ENCODE peak calls at places on chromosomes 12 and 14, in nine cellular contexts. B is IMR-90, V is pancreas, N is astrocyte of the spinal cord, X is A549, S is GM06990, Q is cardiac fibroblast, M is fibroblast of lung, F is HFF-Myc. C is an unnamed sample.

GRCh38 chr12:62799766-62800406 is 135.1 kb downstream of the PPM1H start:
- DNase-seq in B (no peak), V (no peak), N (no peak), X (no peak), S (no peak), Q (no peak), M (no peak), F (no peak), C (peak)

GRCh38 chr14:104585966-104586702 is 6.6 kb downstream of the C14orf180 start:
- DNase-seq in B (no peak), V (peak), N (no peak), X (no peak), S (no peak), Q (peak), M (no peak), F (no peak), C (no peak)

GRCh38 chr12:65668981-65669695 is 155.1 kb upstream of the HMGA2 start:
- DNase-seq in B (peak), V (no peak), N (peak), X (no peak), S (no peak), Q (no peak), M (peak), F (no peak), C (peak)

GRCh38 chr12:68621092-68622081 is 10.7 kb downstream of the RAP1B start:
- DNase-seq in B (no peak), V (no peak), N (no peak), X (no peak), S (no peak), Q (no peak), M (no peak), F (no peak), C (no peak)

GRCh38 chr14:75049731-75050201 is 1.5 kb downstream of the MLH3 start:
- DNase-seq in B (no peak), V (no peak), N (no peak), X (no peak), S (no peak), Q (peak), M (peak), F (no peak), C (no peak)

GRCh38 chr12:20620311-20620710 is 74.8 kb upstream of the SLCO1C1 start:
- DNase-seq in B (peak), V (no peak), N (no peak), X (no peak), S (no peak), Q (peak), M (peak), F (no peak), C (no peak)

GRCh38 chr12:96892104-96892503 is 15.0 kb upstream of the NEDD1 start:
- DNase-seq in B (no peak), V (no peak), N (no peak), X (no peak), S (no peak), Q (no peak), M (no peak), F (no peak), C (peak)

GRCh38 chr14:104394606-104394910 is 185.0 kb upstream of the C14orf180 start:
- DNase-seq in B (no peak), V (no peak), N (no peak), X (no peak), S (peak), Q (no peak), M (no peak), F (no peak), C (no peak)

GRCh38 chr12:75868501-75868900 is 163.1 kb downstream of the PHLDA1 start:
- DNase-seq in B (no peak), V (no peak), N (peak), X (no peak), S (no peak), Q (no peak), M (no peak), F (no peak), C (no peak)

GRCh38 chr12:121287267-121287954 is 9.1 kb downstream of the CAMKK2 start:
- DNase-seq in B (peak), V (no peak), N (peak), X (no peak), S (no peak), Q (peak), M (peak), F (no peak), C (no peak)

GRCh38 chr12:115468087-115468510 is 784.1 kb upstream of the TBX3 start:
- DNase-seq in B (peak), V (no peak), N (no peak), X (peak), S (no peak), Q (peak), M (peak), F (no peak), C (peak)

GRCh38 chr12:31034372-31034771 is 39.3 kb upstream of the DDX11 start:
- DNase-seq in B (no peak), V (no peak), N (no peak), X (no peak), S (no peak), Q (no peak), M (no peak), F (no peak), C (peak)

GRCh38 chr12:1800646-1801284 is 19.6 kb upstream of the LRTM2 start:
- DNase-seq in B (peak), V (peak), N (no peak), X (peak), S (no peak), Q (peak), M (peak), F (no peak), C (no peak)

GRCh38 chr12:43921666-43922337 is 85.9 kb downstream of the TMEM117 start:
- DNase-seq in B (peak), V (no peak), N (peak), X (no peak), S (no peak), Q (no peak), M (no peak), F (peak), C (no peak)

GRCh38 chr12:75599061-75599460 is 87.7 kb upstream of the KRR1 start:
- DNase-seq in B (no peak), V (no peak), N (no peak), X (no peak), S (no peak), Q (peak), M (no peak), F (no peak), C (no peak)

GRCh38 chr12:106840217-106840616 is 65.7 kb downstream of the RIC8B start:
- DNase-seq in B (peak), V (peak), N (peak), X (peak), S (no peak), Q (peak), M (peak), F (no peak), C (peak)

GRCh38 chr14:104557766-104558165 is 21.8 kb upstream of the C14orf180 start:
- DNase-seq in B (no peak), V (no peak), N (no peak), X (no peak), S (no peak), Q (no peak), M (no peak), F (no peak), C (no peak)

GRCh38 chr14:47454025-47454424 is 221.4 kb downstream of the MDGA2 start:
- DNase-seq in B (no peak), V (no peak), N (no peak), X (no peak), S (no peak), Q (no peak), M (no peak), F (no peak), C (no peak)

GRCh38 chr12:51391047-51391837 is at the start of gene GALNT6:
- DNase-seq in B (no peak), V (peak), N (no peak), X (peak), S (peak), Q (no peak), M (no peak), F (no peak), C (peak)

GRCh38 chr12:88703790-88704189 is 123.5 kb upstream of the KITLG start:
- DNase-seq in B (no peak), V (no peak), N (peak), X (no peak), S (no peak), Q (peak), M (peak), F (no peak), C (no peak)

GRCh38 chr12:91704446-91704845 is 441.2 kb downstream of the BTG1 start:
- DNase-seq in B (peak), V (no peak), N (peak), X (no peak), S (no peak), Q (peak), M (peak), F (no peak), C (peak)

GRCh38 chr12:110694330-110694891 is 5.5 kb upstream of the HVCN1 start:
- DNase-seq in B (no peak), V (no peak), N (no peak), X (no peak), S (no peak), Q (no peak), M (no peak), F (no peak), C (no peak)

GRCh38 chr12:92608418-92609091 is 94.2 kb upstream of the PLEKHG7 start:
- DNase-seq in B (peak), V (no peak), N (peak), X (peak), S (no peak), Q (peak), M (peak), F (no peak), C (peak)

GRCh38 chr12:111368291-111368683 is 608 bp downstream of the PHETA1 start:
- DNase-seq in B (no peak), V (peak), N (no peak), X (peak), S (no peak), Q (peak), M (peak), F (no peak), C (no peak)

GRCh38 chr14:74547331-74547927 is 53.9 kb downstream of the ISCA2 start:
- DNase-seq in B (no peak), V (no peak), N (no peak), X (no peak), S (no peak), Q (no peak), M (no peak), F (no peak), C (no peak)

GRCh38 chr12:14911131-14911530 is 25.5 kb upstream of the MGP start:
- DNase-seq in B (no peak), V (no peak), N (no peak), X (no peak), S (no peak), Q (no peak), M (no peak), F (no peak), C (no peak)

GRCh38 chr12:117321572-117321971 is 39.9 kb downstream of the NOS1 start:
- DNase-seq in B (no peak), V (no peak), N (no peak), X (no peak), S (no peak), Q (no peak), M (no peak), F (no peak), C (no peak)

GRCh38 chr12:114866331-114866730 is 182.4 kb upstream of the TBX3 start:
- DNase-seq in B (no peak), V (no peak), N (no peak), X (no peak), S (no peak), Q (no peak), M (no peak), F (no peak), C (no peak)

GRCh38 chr14:45120109-45120508 is 14.2 kb downstream of the FKBP3 start:
- DNase-seq in B (no peak), V (no peak), N (no peak), X (no peak), S (no peak), Q (no peak), M (no peak), F (no peak), C (no peak)

GRCh38 chr12:123075591-123076171 is 75.2 kb downstream of the PITPNM2 start:
- DNase-seq in B (no peak), V (no peak), N (peak), X (no peak), S (peak), Q (no peak), M (no peak), F (no peak), C (peak)

GRCh38 chr12:49195734-49196133 is 6.9 kb upstream of the TUBA1A start:
- DNase-seq in B (no peak), V (no peak), N (no peak), X (no peak), S (no peak), Q (no peak), M (no peak), F (no peak), C (no peak)

GRCh38 chr12:49946497-49946896 is 4.0 kb upstream of the AQP2 start:
- DNase-seq in B (no peak), V (no peak), N (no peak), X (no peak), S (no peak), Q (no peak), M (no peak), F (no peak), C (no peak)

DNA sequence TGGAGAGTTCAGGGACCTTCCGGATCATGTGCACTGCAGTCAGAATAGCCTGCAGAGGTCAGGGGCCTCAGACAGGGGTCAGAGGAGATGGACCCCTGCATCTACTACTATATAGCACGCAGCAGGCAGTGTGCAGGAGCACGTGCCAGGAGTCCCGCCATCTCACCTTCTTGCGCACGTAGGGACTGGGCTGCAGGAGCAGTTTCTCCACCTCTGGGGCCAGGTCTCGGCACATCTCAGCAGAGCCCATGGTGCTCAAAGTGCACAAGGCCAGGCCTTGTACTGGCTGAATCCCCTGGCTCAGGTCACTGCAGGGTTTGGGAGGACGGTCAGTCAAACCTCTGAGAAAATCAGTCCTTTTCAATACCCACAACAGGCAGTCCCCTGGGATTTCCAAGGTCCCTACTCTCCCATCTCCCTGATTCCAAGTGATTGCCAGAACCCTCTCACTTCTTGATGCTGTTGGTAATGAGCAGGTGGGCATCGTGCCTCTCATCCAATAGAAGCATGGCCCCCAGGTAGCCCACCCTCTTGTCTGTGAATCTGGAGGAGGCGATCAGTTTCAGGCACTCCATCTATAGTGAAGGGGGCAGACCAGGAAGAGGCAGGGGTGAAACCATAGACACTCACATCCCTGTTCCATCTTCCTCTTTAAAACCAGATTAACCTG is 1.3 kb downstream of the AP1G2 start:
- DNase-seq in B (no peak), V (no peak), N (no peak), X (no peak), S (no peak), Q (no peak), M (no peak), F (no peak), C (no peak)
- H3K4me3 ChIP-seq in B (no peak), V (no peak), N (no peak), X (peak), S (peak), Q (no peak), M (no peak), F (no peak), C (peak)

GRCh38 chr12:109599087-109599486 is 25.5 kb downstream of the MVK start:
- DNase-seq in B (no peak), V (no peak), N (no peak), X (no peak), S (no peak), Q (no peak), M (no peak), F (no peak), C (no peak)
- TF ChIP-seq CTCF in B (no peak), V (no peak), N (no peak), X (no peak), S (no peak), Q (no peak), M (no peak), F (no peak), C (no peak)

GRCh38 chr12:54372113-54372806 is 8.0 kb upstream of the GPR84 start:
- DNase-seq in B (no peak), V (no peak), N (no peak), X (no peak), S (no peak), Q (peak), M (no peak), F (no peak), C (no peak)

GRCh38 chr12:54368709-54369596 is 4.7 kb upstream of the GPR84 start:
- DNase-seq in B (peak), V (peak), N (peak), X (peak), S (peak), Q (peak), M (peak), F (peak), C (peak)

GRCh38 chr12:54369597-54370217 is 5.4 kb upstream of the GPR84 start:
- DNase-seq in B (no peak), V (no peak), N (no peak), X (no peak), S (no peak), Q (no peak), M (no peak), F (no peak), C (no peak)

GRCh38 chr12:54371328-54372112 is 7.2 kb upstream of the GPR84 start:
- DNase-seq in B (no peak), V (peak), N (no peak), X (no peak), S (no peak), Q (peak), M (peak), F (no peak), C (no peak)

GRCh38 chr12:54370218-54370730 is 6.0 kb upstream of the GPR84 start:
- DNase-seq in B (peak), V (peak), N (peak), X (peak), S (no peak), Q (peak), M (peak), F (no peak), C (peak)
- H3K4me3 ChIP-seq in B (peak), V (no peak), N (peak), X (peak), S (no peak), Q (peak), M (peak), F (peak), C (no peak)

DNA sequence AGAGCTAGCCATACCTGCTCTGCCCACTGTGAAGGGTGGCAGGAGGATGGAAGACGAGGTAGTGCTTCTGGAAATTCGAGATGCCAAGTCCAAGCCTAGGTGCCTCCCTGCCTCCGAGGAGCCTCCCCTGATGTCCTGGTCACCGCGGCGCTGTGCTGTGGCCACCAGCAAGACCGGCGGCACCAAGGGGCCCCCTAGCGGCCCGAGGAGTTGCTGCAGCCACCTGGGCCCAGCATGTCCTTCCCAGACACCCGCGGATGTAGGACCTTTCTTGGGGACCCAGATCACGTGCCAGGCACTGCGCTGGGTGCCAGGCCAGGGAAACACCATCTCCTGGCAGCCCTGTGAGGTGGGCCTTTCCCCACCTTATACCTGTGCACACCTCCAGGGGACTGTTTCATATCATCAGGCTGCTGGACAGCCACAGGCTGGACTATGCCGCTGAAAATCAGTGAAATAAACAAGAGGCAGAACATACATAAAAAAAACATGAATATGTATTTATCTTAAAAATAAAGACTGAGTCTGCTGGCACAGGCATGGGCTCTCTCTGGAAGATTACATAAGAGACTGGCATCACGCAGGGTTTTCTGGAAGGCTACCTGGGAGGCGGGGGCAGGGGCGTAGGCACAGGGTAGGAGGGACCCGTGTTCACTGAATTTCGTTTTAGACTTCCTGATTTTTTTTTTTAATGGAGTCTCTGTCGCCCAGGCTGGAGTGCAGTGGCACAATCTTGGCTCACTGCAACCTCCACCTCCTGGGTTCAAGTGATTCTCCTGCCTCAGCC is 15.9 kb upstream of the HHIPL1 start:
- DNase-seq in B (peak), V (peak), N (peak), X (peak), S (peak), Q (peak), M (peak), F (no peak), C (peak)
- TF ChIP-seq CTCF in B (peak), V (peak), N (peak), X (peak), S (peak), Q (peak), M (peak), F (peak), C (peak)

GRCh38 chr14:69353168-69353567 is 44.9 kb downstream of the ERH start:
- DNase-seq in B (no peak), V (no peak), N (no peak), X (no peak), S (no peak), Q (no peak), M (no peak), F (no peak), C (no peak)

GRCh38 chr14:69356903-69357543 is 41.1 kb downstream of the ERH start:
- DNase-seq in B (no peak), V (no peak), N (no peak), X (no peak), S (no peak), Q (no peak), M (no peak), F (no peak), C (peak)

GRCh38 chr14:69355955-69356321 is 42.2 kb downstream of the ERH start:
- DNase-seq in B (peak), V (no peak), N (peak), X (no peak), S (no peak), Q (peak), M (peak), F (no peak), C (no peak)

GRCh38 chr14:69354383-69355154 is 43.5 kb downstream of the ERH start:
- DNase-seq in B (peak), V (no peak), N (no peak), X (no peak), S (peak), Q (no peak), M (no peak), F (no peak), C (peak)

GRCh38 chr14:69355155-69355954 is 42.7 kb downstream of the ERH start:
- DNase-seq in B (no peak), V (no peak), N (no peak), X (no peak), S (no peak), Q (peak), M (no peak), F (no peak), C (no peak)
- H3K4me3 ChIP-seq in B (no peak), V (no peak), N (no peak), X (no peak), S (peak), Q (no peak), M (no peak), F (no peak), C (no peak)

DNA sequence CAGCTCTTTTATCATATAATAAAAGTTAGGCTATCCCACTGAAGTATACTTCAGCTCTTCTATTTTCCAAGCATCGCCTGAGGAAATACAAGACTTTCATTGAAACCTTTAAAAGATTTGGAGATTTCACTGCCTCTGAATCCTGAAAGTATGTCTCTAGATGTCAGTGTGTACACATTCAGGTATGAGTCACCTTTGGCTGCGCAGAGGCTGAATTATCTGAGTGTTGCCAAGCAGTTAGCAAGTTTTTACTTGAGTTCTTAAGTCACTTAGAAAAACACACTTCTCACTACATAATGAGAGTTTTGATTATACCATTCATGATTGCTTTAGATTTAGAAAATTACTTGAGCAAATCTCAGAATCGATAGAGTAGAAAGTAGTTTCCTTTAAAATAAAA is 210.3 kb downstream of the TMTC2 start:
- DNase-seq in B (peak), V (peak), N (peak), X (peak), S (no peak), Q (peak), M (no peak), F (no peak), C (peak)
- TF ChIP-seq CTCF in B (no peak), V (no peak), N (no peak), X (peak), S (no peak), Q (no peak), M (no peak), F (no peak), C (no peak)

DNA sequence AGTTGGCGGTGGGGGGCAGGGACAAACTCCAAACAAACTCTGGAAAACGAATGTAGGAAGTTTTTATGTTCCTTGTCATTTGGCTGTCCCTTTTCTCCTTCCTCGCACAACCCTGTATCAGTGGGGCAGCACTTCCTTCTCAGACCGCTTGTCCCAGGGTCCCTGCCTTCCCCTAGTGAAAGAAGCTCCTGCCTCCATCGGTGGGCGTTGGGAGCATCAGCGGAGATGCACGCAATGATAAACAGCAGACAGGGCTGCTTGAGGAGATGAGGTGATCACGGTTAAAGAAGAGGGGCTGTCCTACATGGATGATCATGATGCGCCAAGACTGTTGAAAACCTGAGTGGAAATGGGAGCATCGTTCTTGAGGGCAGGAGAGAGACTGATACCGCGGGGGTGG is 620 bp downstream of the C1S start:
- DNase-seq in B (no peak), V (no peak), N (no peak), X (no peak), S (no peak), Q (no peak), M (no peak), F (no peak), C (no peak)
- H3K4me3 ChIP-seq in B (peak), V (no peak), N (no peak), X (peak), S (no peak), Q (peak), M (peak), F (peak), C (no peak)